ENCODE peak calls at places on chromosomes 4 and X, in nine cellular contexts. R, H, A, N, M, Y, U, G and Q are unnamed samples.

GRCh38 chr4:89913623-89914022 is 19.0 kb downstream of the MMRN1 start:
- DNase-seq in R (no peak), H (no peak), A (no peak), N (no peak), M (no peak), Y (no peak), U (no peak), G (no peak), Q (no peak)

GRCh38 chr4:79249879-79250503 is 75.9 kb downstream of the NAA11 start:
- DNase-seq in R (no peak), H (no peak), A (no peak), N (no peak), M (no peak), Y (no peak), U (no peak), G (no peak), Q (no peak)

GRCh38 chr4:27149541-27150212 is 289.0 kb downstream of the STIM2 start:
- DNase-seq in R (no peak), H (no peak), A (no peak), N (no peak), M (no peak), Y (no peak), U (peak; percentile 14), G (no peak), Q (no peak)

GRCh38 chr4:7389719-7390118 is 45.0 kb downstream of the PSAPL1 start:
- DNase-seq in R (no peak), H (no peak), A (peak; percentile 56), N (peak; percentile 28), M (peak; percentile 29), Y (no peak), U (no peak), G (no peak), Q (peak; percentile 15)

GRCh38 chrX:15737957-15738685 is at the start of gene CA5B:
- DNase-seq in R (peak; percentile 97), H (peak; percentile 100), A (peak; percentile 94), N (peak; percentile 91), M (peak; percentile 73), Y (peak; percentile 84), U (peak; percentile 91), G (peak; percentile 99), Q (no peak)

GRCh38 chr4:87093443-87094123 is 126.8 kb downstream of the KLHL8 start:
- DNase-seq in R (peak; percentile 72), H (no peak), A (peak; percentile 45), N (no peak), M (no peak), Y (peak; percentile 70), U (peak; percentile 67), G (peak; percentile 25), Q (peak; percentile 36)

GRCh38 chr4:3207531-3208037 is 41.4 kb upstream of the MSANTD1 start:
- DNase-seq in R (no peak), H (no peak), A (no peak), N (no peak), M (no peak), Y (no peak), U (peak; percentile 59), G (no peak), Q (no peak)

GRCh38 chr4:159390648-159391047 is 287.8 kb downstream of the RAPGEF2 start:
- DNase-seq in R (no peak), H (no peak), A (no peak), N (no peak), M (no peak), Y (no peak), U (peak; percentile 97), G (peak; percentile 56), Q (no peak)

GRCh38 chr4:88792268-88792781 is 94.7 kb upstream of the NAP1L5 start:
- DNase-seq in R (no peak), H (no peak), A (no peak), N (no peak), M (no peak), Y (no peak), U (peak; percentile 89), G (peak; percentile 14), Q (no peak)

GRCh38 chr4:119035941-119036737 is 99.5 kb upstream of the MYOZ2 start:
- DNase-seq in R (no peak), H (no peak), A (no peak), N (no peak), M (no peak), Y (no peak), U (no peak), G (no peak), Q (no peak)

GRCh38 chrX:85977218-85977617 is 70.1 kb downstream of the CHM start:
- DNase-seq in R (no peak), H (no peak), A (no peak), N (no peak), M (no peak), Y (peak; percentile 16), U (no peak), G (no peak), Q (no peak)

GRCh38 chrX:78314561-78314960 is 12.8 kb downstream of the CYSLTR1 start:
- DNase-seq in R (no peak), H (no peak), A (no peak), N (no peak), M (no peak), Y (no peak), U (no peak), G (no peak), Q (no peak)
- TF ChIP-seq CTCF in R (no peak), H (no peak), A (no peak), N (no peak), M (no peak), Y (no peak), U (no peak), G (no peak), Q (no peak)

GRCh38 chr4:99644453-99644852 is 13.2 kb downstream of the C4orf54 start:
- DNase-seq in R (no peak), H (no peak), A (no peak), N (no peak), M (no peak), Y (no peak), U (no peak), G (no peak), Q (no peak)
- TF ChIP-seq CTCF in R (no peak), H (no peak), A (no peak), N (no peak), M (no peak), Y (no peak), U (no peak), G (no peak), Q (no peak)

DNA sequence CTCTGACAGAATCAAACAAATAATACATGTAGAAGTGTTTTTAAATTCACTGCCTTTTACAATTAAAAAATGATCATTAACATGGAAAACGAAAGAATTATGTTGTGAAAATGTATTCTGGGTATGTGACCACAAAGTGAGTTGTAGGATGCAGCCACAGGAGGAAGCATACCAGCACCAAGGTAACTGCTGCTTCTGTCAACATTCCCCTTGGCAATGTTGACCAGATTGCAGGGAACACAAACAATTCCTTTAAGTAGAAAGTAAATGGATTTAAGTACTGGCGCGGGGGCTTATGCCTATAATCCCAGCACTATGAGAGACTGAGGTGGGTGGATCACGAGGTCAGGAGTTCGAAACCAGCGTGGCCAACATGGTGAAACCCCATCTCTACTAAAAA is 1877.9 kb upstream of the PCDH7 start:
- DNase-seq in R (no peak), H (no peak), A (no peak), N (no peak), M (no peak), Y (no peak), U (no peak), G (no peak), Q (no peak)
- TF ChIP-seq CTCF in R (no peak), H (no peak), A (no peak), N (no peak), M (no peak), Y (no peak), U (no peak), G (no peak), Q (no peak)

GRCh38 chrX:71285929-71286328 is 2.5 kb downstream of the NONO start:
- DNase-seq in R (no peak), H (no peak), A (no peak), N (no peak), M (no peak), Y (no peak), U (no peak), G (no peak), Q (no peak)

GRCh38 chrX:71282514-71283408 is 674 bp upstream of the NONO start:
- DNase-seq in R (no peak), H (peak; percentile 4), A (peak; percentile 15), N (no peak), M (no peak), Y (peak; percentile 14), U (peak; percentile 52), G (no peak), Q (no peak)

DNA sequence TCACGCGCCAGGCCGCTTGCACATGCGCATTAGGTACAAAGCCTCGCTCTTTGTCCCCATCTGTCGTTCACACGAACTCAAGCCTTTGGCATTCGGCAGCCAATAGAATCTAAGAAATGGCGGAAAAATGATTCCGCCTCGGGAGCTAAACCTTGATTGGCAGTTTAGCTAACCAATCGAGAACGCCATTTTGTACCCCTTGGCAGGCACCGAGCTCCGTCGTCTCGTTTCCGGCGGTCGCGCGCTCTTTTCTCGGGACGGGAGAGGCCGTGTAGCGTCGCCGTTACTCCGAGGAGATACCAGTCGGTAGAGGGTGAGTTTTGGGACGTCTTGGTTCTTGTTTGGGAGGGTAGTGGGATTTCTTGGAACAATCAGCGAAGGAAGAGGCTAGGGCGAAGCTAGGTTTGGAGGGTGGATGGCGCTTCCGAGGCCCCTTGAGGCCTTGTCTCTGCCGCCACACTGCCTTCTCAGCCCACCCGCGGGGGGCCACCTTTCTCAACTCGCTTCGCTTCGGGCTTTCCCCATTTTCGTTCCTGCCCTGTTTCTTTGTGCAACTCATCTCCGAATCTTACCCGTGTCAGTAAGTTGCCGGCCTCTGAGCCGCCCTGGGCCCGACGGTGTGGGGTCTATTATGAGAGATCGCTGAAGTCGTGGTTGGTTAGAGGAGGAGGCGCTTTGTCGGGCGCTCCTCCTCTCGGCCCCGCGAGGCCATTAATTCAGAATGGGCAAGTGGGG is at the start of gene NONO:
- DNase-seq in R (peak; percentile 95), H (peak; percentile 77), A (peak; percentile 93), N (peak; percentile 87), M (peak; percentile 75), Y (peak; percentile 83), U (peak; percentile 99), G (peak; percentile 90), Q (peak; percentile 21)
- TF ChIP-seq CTCF in R (peak; percentile 15), H (no peak), A (no peak), N (no peak), M (no peak), Y (no peak), U (peak; percentile 11), G (no peak), Q (no peak)

GRCh38 chr4:158170691-158171455 is 2.0 kb downstream of the GASK1B start:
- DNase-seq in R (no peak), H (no peak), A (peak; percentile 84), N (peak; percentile 83), M (no peak), Y (peak; percentile 17), U (peak; percentile 60), G (peak; percentile 71), Q (no peak)
- TF ChIP-seq CTCF in R (peak; percentile 63), H (peak; percentile 22), A (peak; percentile 79), N (peak; percentile 83), M (peak; percentile 40), Y (no peak), U (peak; percentile 38), G (peak; percentile 59), Q (peak; percentile 8)